ENCODE peak calls at places on chromosome 4, in nine cellular contexts. X is glomerular endothelial cell, W is naive B cell, C is GM12892, A is OCI-M1, U is OCI-LY7, M is GM10248, T is epithelial cell of esophagus, G is cardiac muscle cell. N is an unnamed sample.

GRCh38 chr4:83850435-83850834 is 314.5 kb downstream of the GPAT3 start:
- DNase-seq in X (no peak), W (no peak), C (no peak), A (no peak), U (no peak), M (no peak), T (peak), G (no peak), N (peak)

GRCh38 chr4:41061482-41062185 is 152.7 kb downstream of the APBB2 start:
- DNase-seq in X (no peak), W (no peak), C (no peak), A (no peak), U (no peak), M (no peak), T (no peak), G (no peak), N (no peak)

GRCh38 chr4:183401473-183401872 is 43.0 kb upstream of the CDKN2AIP start:
- DNase-seq in X (no peak), W (no peak), C (no peak), A (no peak), U (no peak), M (no peak), T (peak), G (no peak), N (peak)

GRCh38 chr4:27921236-27921635 is 1060.6 kb downstream of the STIM2 start:
- DNase-seq in X (no peak), W (no peak), C (no peak), A (no peak), U (no peak), M (no peak), T (peak), G (peak), N (peak)

GRCh38 chr4:26431461-26432165 is 58.7 kb downstream of the CCKAR start:
- DNase-seq in X (no peak), W (no peak), C (no peak), A (no peak), U (no peak), M (no peak), T (peak), G (no peak), N (no peak)

GRCh38 chr4:161010227-161010626 is 1153.6 kb downstream of the FSTL5 start:
- DNase-seq in X (no peak), W (no peak), C (no peak), A (no peak), U (no peak), M (no peak), T (no peak), G (no peak), N (no peak)

GRCh38 chr4:6288871-6289270 is 19.2 kb downstream of the WFS1 start:
- DNase-seq in X (no peak), W (no peak), C (no peak), A (no peak), U (no peak), M (no peak), T (no peak), G (no peak), N (no peak)

GRCh38 chr4:184432127-184432922 is 42.0 kb downstream of the IRF2 start:
- DNase-seq in X (no peak), W (no peak), C (no peak), A (no peak), U (no peak), M (no peak), T (no peak), G (no peak), N (no peak)

GRCh38 chr4:100289530-100289888 is 99.2 kb upstream of the DDIT4L start:
- DNase-seq in X (no peak), W (no peak), C (no peak), A (no peak), U (no peak), M (no peak), T (peak), G (no peak), N (peak)

N was measured in PC-3.